ENCODE peak calls at places on chromosomes 16 and 17, in eight cellular contexts. G is uterus, P is thoracic aorta, I is fibroblast of lung, M is cardiac muscle cell, N is suprapubic skin, Q is OCI-LY7, Y is keratinocyte. J is an unnamed sample. For H3K36me3, the result is how much of the 10 kb centered on the place peaks cover.

GRCh38 chr17:56912105-56912999 is 1.5 kb downstream of the TRIM25 start:
- DNase-seq in N (peak), G (peak), Q (no peak), I (no peak), M (peak), Y (no peak), P (no peak), J (no peak)

GRCh38 chr17:63293310-63293709 is 152.8 kb downstream of the CYB561 start:
- DNase-seq in N (no peak), Q (no peak), I (peak), Y (no peak), G (no peak), P (no peak), M (peak), J (peak)

GRCh38 chr16:17154981-17155380 is 315.8 kb downstream of the XYLT1 start:
- DNase-seq in Y (no peak), G (no peak), N (no peak), M (no peak), I (no peak), Q (no peak), P (no peak), J (no peak)

GRCh38 chr17:5500247-5500803 is 14.0 kb downstream of the MIS12 start:
- DNase-seq in G (no peak), Y (no peak), P (no peak), N (no peak), Q (no peak), M (no peak), I (no peak), J (no peak)

GRCh38 chr16:8108991-8109509 is 481.3 kb downstream of the TMEM114 start:
- DNase-seq in P (no peak), M (no peak), Q (no peak), I (no peak), G (no peak), Y (no peak), N (no peak), J (no peak)

GRCh38 chr17:1271020-1271423 is 778 bp downstream of the BHLHA9 start:
- DNase-seq in Q (no peak), Y (no peak), P (no peak), M (no peak), I (no peak), N (no peak), G (no peak), J (no peak)

GRCh38 chr17:55830699-55831098 is 79.8 kb downstream of the PCTP start:
- DNase-seq in Y (no peak), M (no peak), G (no peak), Q (no peak), N (no peak), P (no peak), I (no peak), J (no peak)

GRCh38 chr16:1119766-1120611 is 23.9 kb upstream of the C1QTNF8 start:
- DNase-seq in P (no peak), N (no peak), Y (no peak), G (no peak), Q (peak), I (no peak), M (no peak), J (no peak)

GRCh38 chr16:24125199-24125598 is 130.9 kb upstream of the CACNG3 start:
- DNase-seq in M (no peak), Y (no peak), P (no peak), Q (no peak), N (no peak), G (no peak), I (no peak), J (no peak)

GRCh38 chr16:28596840-28597691 is at the start of gene SULT1A2:
- DNase-seq in M (peak), P (no peak), Q (no peak), N (no peak), G (no peak), I (peak), Y (peak), J (no peak)

GRCh38 chr17:77128895-77129567 is 11.7 kb upstream of the SEC14L1 start:
- DNase-seq in G (no peak), N (no peak), P (no peak), M (peak), Y (no peak), I (no peak), Q (no peak), J (no peak)

GRCh38 chr17:17367931-17368330 is 64.8 kb downstream of the NT5M start:
- DNase-seq in I (no peak), P (no peak), Q (no peak), Y (no peak), M (no peak), N (no peak), G (no peak), J (no peak)

GRCh38 chr17:68906638-68907037 is 48.6 kb downstream of the ABCA8 start:
- DNase-seq in G (no peak), Y (peak), Q (peak), M (peak), P (no peak), I (peak), N (no peak), J (no peak)
- TF ChIP-seq CTCF in G (peak), Y (peak), Q (peak), M (peak), P (no peak), I (no peak), N (no peak), J (peak)

GRCh38 chr17:81930142-81931125 is 2.9 kb upstream of the MAFG start:
- DNase-seq in N (no peak), P (no peak), G (no peak), Q (no peak), M (no peak), I (no peak), Y (no peak), J (no peak)
- H3K4me3 ChIP-seq in N (no peak), P (no peak), G (no peak), Q (no peak), M (no peak), I (no peak), Y (no peak), J (no peak)

GRCh38 chr17:45036696-45037095 is 14.7 kb downstream of the DCAKD start:
- DNase-seq in M (no peak), Q (no peak), I (no peak), G (no peak), P (no peak), N (no peak), Y (no peak), J (no peak)
- H3K36me3 ChIP-seq in M (under half), Q (under half), I (under half), G (under half), P (under half), N (under half), Y (under half), J (under half)

GRCh38 chr17:46194393-46195216 is 1.4 kb upstream of the KANSL1 start:
- DNase-seq in G (no peak), M (peak), Y (no peak), N (no peak), Q (peak), I (peak), P (no peak), J (no peak)
- TF ChIP-seq CTCF in G (peak), M (peak), Y (peak), N (peak), Q (peak), I (peak), P (peak), J (peak)

DNA sequence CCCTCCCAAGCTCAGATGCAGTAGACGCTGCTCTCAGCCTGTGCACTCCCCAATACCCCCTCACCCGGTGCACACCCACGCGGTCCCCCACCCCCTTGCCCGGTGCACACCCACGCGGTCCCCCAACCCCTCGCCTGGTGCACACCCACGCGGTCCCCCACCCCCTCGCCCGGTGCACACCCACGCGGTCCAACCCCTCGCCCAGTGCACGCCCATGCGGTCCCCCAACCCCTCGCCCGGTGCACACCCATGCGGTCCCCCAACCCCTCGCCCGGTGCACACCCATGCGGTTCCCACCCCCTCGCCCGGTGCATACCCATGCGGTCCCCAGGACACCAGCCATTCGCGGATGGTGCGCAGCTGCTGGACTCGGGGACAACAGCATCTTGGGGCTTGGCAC is 19.9 kb upstream of the CYTH1 start:
- DNase-seq in Y (no peak), P (no peak), G (no peak), I (no peak), Q (no peak), N (no peak), M (no peak), J (no peak)
- H3K4me3 ChIP-seq in Y (no peak), P (no peak), G (no peak), I (no peak), Q (no peak), N (no peak), M (no peak), J (no peak)

DNA sequence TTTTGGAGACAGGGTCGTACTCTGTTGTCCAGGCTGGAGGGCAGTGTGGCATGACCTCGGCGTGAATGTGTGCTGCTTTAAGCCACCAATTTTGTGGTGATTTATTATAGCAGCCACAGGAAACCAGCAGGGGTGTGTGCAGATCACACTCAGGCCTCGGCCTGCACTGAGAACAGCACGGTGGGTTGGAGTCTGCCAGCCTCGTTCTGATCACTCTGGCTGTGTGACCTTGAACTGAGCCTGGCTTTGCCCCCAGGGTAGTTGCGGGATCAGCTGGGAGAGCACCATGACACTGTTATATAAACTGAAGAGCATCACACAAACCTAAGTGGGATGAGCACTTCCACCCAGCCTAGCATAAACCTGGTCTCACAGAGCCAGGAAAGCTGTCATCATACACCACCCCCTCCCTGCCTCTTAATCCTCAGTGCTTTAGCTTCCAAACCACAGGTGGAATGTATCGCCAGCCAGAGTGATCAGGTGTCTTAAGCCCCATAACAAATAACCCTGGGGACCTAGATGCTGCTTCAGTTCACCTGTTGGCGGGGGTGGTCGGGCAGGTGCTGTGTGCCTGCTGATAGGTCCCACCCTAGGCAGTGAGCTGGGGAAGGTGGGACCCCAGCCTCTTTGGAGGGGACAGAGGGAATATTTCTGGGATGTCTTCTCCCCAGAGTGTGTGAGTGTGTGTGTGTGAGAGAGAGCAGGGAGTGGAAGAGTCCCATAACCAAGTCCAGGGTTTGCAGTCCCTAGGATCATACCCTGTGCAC is 28.6 kb upstream of the NDRG4 start:
- DNase-seq in I (no peak), M (no peak), G (no peak), N (no peak), Y (no peak), P (no peak), Q (peak), J (no peak)
- H3K36me3 ChIP-seq in I (under half), M (under half), G (under half), N (under half), Y (under half), P (under half), Q (under half), J (under half)

DNA sequence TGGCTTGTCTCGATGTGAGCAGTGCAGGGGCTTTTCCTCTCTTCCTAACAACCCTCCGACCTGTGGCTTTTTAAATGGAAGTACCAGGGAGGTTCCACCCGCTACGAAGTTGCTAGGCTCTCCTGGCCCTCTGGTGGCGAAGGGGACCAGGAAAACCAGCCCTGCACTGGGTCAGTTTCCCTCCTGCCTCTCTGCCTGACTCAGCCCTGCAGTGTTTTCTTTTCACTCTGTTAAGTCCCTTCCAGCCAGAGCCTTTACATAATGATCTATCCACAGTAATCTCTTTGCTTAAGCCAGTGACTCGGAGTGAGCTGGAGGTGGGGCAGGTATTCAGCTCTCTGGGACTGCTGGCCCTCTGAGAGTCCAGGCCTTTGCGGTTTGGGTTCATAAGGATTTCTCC is 331.3 kb upstream of the EEF2KMT start:
- DNase-seq in G (no peak), Q (no peak), N (no peak), I (peak), Y (no peak), P (no peak), M (no peak), J (no peak)
- TF ChIP-seq CTCF in G (no peak), Q (no peak), N (no peak), I (no peak), Y (no peak), P (no peak), M (no peak), J (no peak)

GRCh38 chr16:87854907-87855683 is 14.2 kb downstream of the SLC7A5 start:
- DNase-seq in Q (no peak), M (no peak), I (no peak), Y (no peak), G (no peak), N (no peak), P (no peak), J (no peak)

GRCh38 chr16:87864331-87864989 is 4.8 kb downstream of the SLC7A5 start:
- DNase-seq in M (no peak), P (no peak), Q (no peak), G (no peak), N (no peak), I (peak), Y (no peak), J (no peak)

GRCh38 chr16:87856796-87857228 is 12.5 kb downstream of the SLC7A5 start:
- DNase-seq in Y (no peak), Q (no peak), P (no peak), I (no peak), G (no peak), M (no peak), N (no peak), J (no peak)

GRCh38 chr16:87855852-87856715 is 13.2 kb downstream of the SLC7A5 start:
- DNase-seq in P (no peak), Y (no peak), G (no peak), I (peak), Q (peak), N (no peak), M (peak), J (no peak)

DNA sequence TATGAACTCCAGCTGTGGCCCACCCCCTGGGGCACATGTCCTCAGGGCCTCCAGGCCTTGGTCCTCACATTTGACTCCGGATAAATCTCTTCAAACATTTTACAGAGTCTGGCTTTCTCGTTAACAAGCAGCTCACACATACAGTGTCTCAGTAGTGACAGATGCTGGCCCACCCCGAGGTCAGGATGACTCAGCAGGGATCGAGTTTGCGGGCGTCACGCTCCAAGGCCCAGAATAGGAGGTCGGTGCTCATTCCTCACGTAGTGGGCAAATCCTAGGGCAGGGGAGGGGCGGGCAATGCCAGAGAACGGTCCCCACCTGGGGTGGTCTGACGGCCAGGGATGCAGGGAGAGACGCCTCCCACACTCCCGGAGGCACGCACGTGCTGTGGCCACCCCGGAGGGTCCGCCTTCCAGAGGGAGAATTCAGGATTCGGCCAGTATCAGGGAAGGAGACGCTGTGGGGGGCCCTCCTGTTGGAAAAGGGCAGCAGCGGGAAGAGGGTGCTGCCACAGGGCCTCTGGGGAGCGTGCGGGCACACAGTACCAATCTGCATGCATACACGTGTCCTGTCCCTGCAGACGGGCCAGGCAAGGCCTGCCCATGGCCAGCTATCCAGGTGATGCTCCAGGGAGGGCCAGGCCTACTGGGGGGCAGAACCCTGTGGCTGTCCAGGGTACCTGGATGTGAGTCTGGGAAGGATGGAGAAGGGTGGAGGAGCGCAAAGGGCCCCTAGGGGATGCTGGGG is 8.6 kb downstream of the SLC7A5 start:
- DNase-seq in G (no peak), I (peak), P (no peak), N (no peak), Y (no peak), Q (no peak), M (peak), J (peak)
- H3K4me3 ChIP-seq in G (no peak), I (no peak), P (no peak), N (no peak), Y (no peak), Q (peak), M (no peak), J (no peak)

GRCh38 chr16:10877472-10877946 is 507 bp downstream of the CIITA start:
- DNase-seq in Y (no peak), Q (peak), M (no peak), I (no peak), P (no peak), N (no peak), G (no peak), J (no peak)

GRCh38 chr16:10880609-10881452 is 3.8 kb downstream of the CIITA start:
- DNase-seq in P (no peak), N (no peak), G (no peak), M (no peak), Q (no peak), I (no peak), Y (no peak), J (no peak)

GRCh38 chr16:10879681-10880589 is 2.9 kb downstream of the CIITA start:
- DNase-seq in Q (no peak), I (no peak), P (no peak), Y (no peak), M (no peak), N (no peak), G (no peak), J (no peak)

GRCh38 chr16:10878328-10878643 is 1.3 kb downstream of the CIITA start:
- DNase-seq in M (no peak), Q (no peak), N (no peak), I (no peak), Y (no peak), P (no peak), G (no peak), J (no peak)

GRCh38 chr16:10878644-10879498 is 1.9 kb downstream of the CIITA start:
- DNase-seq in N (peak), Y (no peak), M (peak), Q (peak), P (no peak), I (peak), G (peak), J (no peak)
- H3K36me3 ChIP-seq in N (under half), Y (under half), M (under half), Q (half or more), P (under half), I (under half), G (under half), J (under half)

DNA sequence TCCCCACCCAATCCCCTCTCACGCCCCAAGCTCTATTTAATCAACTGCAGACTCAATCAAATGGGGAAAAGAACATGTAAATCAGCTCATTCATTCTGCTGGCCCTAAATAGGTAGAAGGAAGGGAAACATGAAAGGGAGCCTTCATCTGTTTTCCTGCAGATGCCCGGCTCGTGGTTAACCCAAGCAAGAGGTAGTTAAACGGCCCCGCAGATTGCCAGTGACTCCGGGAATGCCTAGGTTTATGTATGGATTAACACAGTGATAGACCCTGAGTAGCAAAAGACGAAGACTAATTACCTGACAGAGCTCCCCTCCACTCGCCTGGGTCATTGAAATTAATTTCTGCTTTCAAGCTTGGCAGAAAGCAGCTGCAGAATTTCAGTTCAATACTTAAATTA is 542.0 kb downstream of the WWOX start:
- DNase-seq in G (no peak), Y (no peak), Q (no peak), P (no peak), N (no peak), M (no peak), I (no peak), J (no peak)
- TF ChIP-seq CTCF in G (no peak), Y (no peak), Q (no peak), P (no peak), N (no peak), M (no peak), I (no peak), J (no peak)

J was measured in BJ.